ENCODE peak calls at places on chromosomes 16 and 17, in nine cellular contexts. One of them, this sample, is unnamed.

GRCh38 chr16:50463581-50464324 is 84.4 kb upstream of the NKD1 start:
- DNase-seq in substantia nigra: no peak
- DNase-seq in NCI-H774: no peak
- DNase-seq in amygdala: no peak
- DNase-seq in body of pancreas: no peak
- DNase-seq in NCI-H146: no peak
- DNase-seq in T follicular helper cell: no peak
- DNase-seq in T-helper 2 cell: no peak
- DNase-seq in iPS-NIHi11: no peak
- DNase-seq in this sample: no peak

GRCh38 chr17:27989046-27989445 is 53.4 kb upstream of the NLK start:
- DNase-seq in substantia nigra: no peak
- DNase-seq in NCI-H774: no peak
- DNase-seq in amygdala: no peak
- DNase-seq in body of pancreas: no peak
- DNase-seq in NCI-H146: no peak
- DNase-seq in T follicular helper cell: no peak
- DNase-seq in T-helper 2 cell: no peak
- DNase-seq in iPS-NIHi11: no peak
- DNase-seq in this sample: no peak

GRCh38 chr16:83296505-83296904 is 511.3 kb upstream of the HSBP1 start:
- DNase-seq in substantia nigra: no peak
- DNase-seq in NCI-H774: no peak
- DNase-seq in amygdala: no peak
- DNase-seq in body of pancreas: no peak
- DNase-seq in NCI-H146: no peak
- DNase-seq in T follicular helper cell: no peak
- DNase-seq in T-helper 2 cell: no peak
- DNase-seq in iPS-NIHi11: no peak
- DNase-seq in this sample: no peak

GRCh38 chr17:74344658-74345057 is 17.0 kb downstream of the BTBD17 start:
- DNase-seq in substantia nigra: no peak
- DNase-seq in NCI-H774: no peak
- DNase-seq in amygdala: no peak
- DNase-seq in body of pancreas: no peak
- DNase-seq in NCI-H146: no peak
- DNase-seq in T follicular helper cell: no peak
- DNase-seq in T-helper 2 cell: no peak
- DNase-seq in iPS-NIHi11: no peak
- DNase-seq in this sample: no peak

GRCh38 chr17:42133461-42134041 is 10.9 kb downstream of the HSPB9 start:
- DNase-seq in substantia nigra: no peak
- DNase-seq in NCI-H774: peak; percentile 57
- DNase-seq in amygdala: no peak
- DNase-seq in body of pancreas: peak; percentile 75
- DNase-seq in NCI-H146: peak; percentile 25
- DNase-seq in T follicular helper cell: no peak
- DNase-seq in T-helper 2 cell: no peak
- DNase-seq in iPS-NIHi11: no peak
- DNase-seq in this sample: no peak

GRCh38 chr17:40101367-40102210 is 1.2 kb upstream of the NR1D1 start:
- DNase-seq in substantia nigra: no peak
- DNase-seq in NCI-H774: no peak
- DNase-seq in amygdala: no peak
- DNase-seq in body of pancreas: no peak
- DNase-seq in NCI-H146: no peak
- DNase-seq in T follicular helper cell: no peak
- DNase-seq in T-helper 2 cell: no peak
- DNase-seq in iPS-NIHi11: no peak
- DNase-seq in this sample: no peak

GRCh38 chr16:69469807-69470561 is 45.6 kb downstream of the CYB5B start:
- DNase-seq in substantia nigra: no peak
- DNase-seq in NCI-H774: no peak
- DNase-seq in amygdala: no peak
- DNase-seq in body of pancreas: no peak
- DNase-seq in NCI-H146: no peak
- DNase-seq in T follicular helper cell: no peak
- DNase-seq in T-helper 2 cell: peak; percentile 10
- DNase-seq in iPS-NIHi11: no peak
- DNase-seq in this sample: no peak

GRCh38 chr17:17987187-17987896 is 14.7 kb downstream of the DRC3 start:
- DNase-seq in substantia nigra: no peak
- DNase-seq in NCI-H774: no peak
- DNase-seq in amygdala: no peak
- DNase-seq in body of pancreas: no peak
- DNase-seq in NCI-H146: peak; percentile 13
- DNase-seq in T follicular helper cell: no peak
- DNase-seq in T-helper 2 cell: no peak
- DNase-seq in iPS-NIHi11: no peak
- DNase-seq in this sample: no peak

GRCh38 chr16:4709481-4709880 is 16.1 kb downstream of the NUDT16L1 start:
- DNase-seq in substantia nigra: no peak
- DNase-seq in NCI-H774: no peak
- DNase-seq in amygdala: no peak
- DNase-seq in body of pancreas: no peak
- DNase-seq in NCI-H146: no peak
- DNase-seq in T follicular helper cell: no peak
- DNase-seq in T-helper 2 cell: no peak
- DNase-seq in iPS-NIHi11: no peak
- DNase-seq in this sample: no peak

GRCh38 chr17:77692571-77693161 is 265.8 kb upstream of the TNRC6C start:
- DNase-seq in substantia nigra: no peak
- DNase-seq in NCI-H774: no peak
- DNase-seq in amygdala: no peak
- DNase-seq in body of pancreas: no peak
- DNase-seq in NCI-H146: no peak
- DNase-seq in T follicular helper cell: no peak
- DNase-seq in T-helper 2 cell: no peak
- DNase-seq in iPS-NIHi11: no peak
- DNase-seq in this sample: peak; percentile 40

GRCh38 chr16:89123001-89123830 is 29.6 kb downstream of the ACSF3 start:
- DNase-seq in substantia nigra: no peak
- DNase-seq in NCI-H774: no peak
- DNase-seq in amygdala: no peak
- DNase-seq in body of pancreas: no peak
- DNase-seq in NCI-H146: no peak
- DNase-seq in T follicular helper cell: no peak
- DNase-seq in T-helper 2 cell: no peak
- DNase-seq in iPS-NIHi11: no peak
- DNase-seq in this sample: no peak

GRCh38 chr16:57623251-57624043 is 5.0 kb upstream of the ADGRG1 start:
- DNase-seq in substantia nigra: peak; percentile 62
- DNase-seq in NCI-H774: no peak
- DNase-seq in amygdala: peak; percentile 72
- DNase-seq in body of pancreas: peak; percentile 76
- DNase-seq in NCI-H146: no peak
- DNase-seq in T follicular helper cell: no peak
- DNase-seq in T-helper 2 cell: no peak
- DNase-seq in iPS-NIHi11: peak; percentile 60
- DNase-seq in this sample: no peak

GRCh38 chr16:87431926-87432325 is 39.8 kb downstream of the MAP1LC3B start:
- DNase-seq in substantia nigra: no peak
- DNase-seq in NCI-H774: no peak
- DNase-seq in amygdala: no peak
- DNase-seq in body of pancreas: no peak
- DNase-seq in NCI-H146: no peak
- DNase-seq in T follicular helper cell: no peak
- DNase-seq in T-helper 2 cell: no peak
- DNase-seq in iPS-NIHi11: no peak
- DNase-seq in this sample: no peak

GRCh38 chr16:11614587-11615175 is 28.0 kb upstream of the LITAF start:
- DNase-seq in substantia nigra: no peak
- DNase-seq in NCI-H774: no peak
- DNase-seq in amygdala: no peak
- DNase-seq in body of pancreas: no peak
- DNase-seq in NCI-H146: no peak
- DNase-seq in T follicular helper cell: no peak
- DNase-seq in T-helper 2 cell: no peak
- DNase-seq in iPS-NIHi11: no peak
- DNase-seq in this sample: no peak

GRCh38 chr16:521381-522210 is 5.9 kb upstream of the CAPN15 start:
- DNase-seq in substantia nigra: no peak
- DNase-seq in NCI-H774: no peak
- DNase-seq in amygdala: no peak
- DNase-seq in body of pancreas: no peak
- DNase-seq in NCI-H146: no peak
- DNase-seq in T follicular helper cell: no peak
- DNase-seq in T-helper 2 cell: no peak
- DNase-seq in iPS-NIHi11: peak; percentile 78
- DNase-seq in this sample: no peak

GRCh38 chr17:67528751-67529436 is 151.8 kb downstream of the PITPNC1 start:
- DNase-seq in substantia nigra: peak; percentile 56
- DNase-seq in NCI-H774: peak; percentile 93
- DNase-seq in amygdala: peak; percentile 75
- DNase-seq in body of pancreas: peak; percentile 94
- DNase-seq in NCI-H146: peak; percentile 83
- DNase-seq in T follicular helper cell: no peak
- DNase-seq in T-helper 2 cell: no peak
- DNase-seq in iPS-NIHi11: peak; percentile 80
- DNase-seq in this sample: peak; percentile 86

GRCh38 chr17:58378895-58379824 is 27.2 kb upstream of the SUPT4H1 start:
- DNase-seq in substantia nigra: no peak
- DNase-seq in NCI-H774: no peak
- DNase-seq in amygdala: no peak
- DNase-seq in body of pancreas: no peak
- DNase-seq in NCI-H146: no peak
- DNase-seq in T follicular helper cell: no peak
- DNase-seq in T-helper 2 cell: no peak
- DNase-seq in iPS-NIHi11: no peak
- DNase-seq in this sample: peak; percentile 34

GRCh38 chr16:68954871-68955635 is 111.7 kb downstream of the TANGO6 start:
- DNase-seq in substantia nigra: no peak
- DNase-seq in NCI-H774: no peak
- DNase-seq in amygdala: no peak
- DNase-seq in body of pancreas: no peak
- DNase-seq in NCI-H146: peak; percentile 57
- DNase-seq in T follicular helper cell: no peak
- DNase-seq in T-helper 2 cell: no peak
- DNase-seq in iPS-NIHi11: no peak
- DNase-seq in this sample: no peak

GRCh38 chr16:11080999-11081630 is 136.8 kb downstream of the CLEC16A start:
- DNase-seq in substantia nigra: no peak
- DNase-seq in NCI-H774: no peak
- DNase-seq in amygdala: no peak
- DNase-seq in body of pancreas: no peak
- DNase-seq in NCI-H146: no peak
- DNase-seq in T follicular helper cell: no peak
- DNase-seq in T-helper 2 cell: no peak
- DNase-seq in iPS-NIHi11: no peak
- DNase-seq in this sample: no peak

GRCh38 chr17:27581016-27581415 is 50.0 kb upstream of the LGALS9 start:
- DNase-seq in substantia nigra: no peak
- DNase-seq in NCI-H774: no peak
- DNase-seq in amygdala: no peak
- DNase-seq in body of pancreas: no peak
- DNase-seq in NCI-H146: no peak
- DNase-seq in T follicular helper cell: no peak
- DNase-seq in T-helper 2 cell: no peak
- DNase-seq in iPS-NIHi11: no peak
- DNase-seq in this sample: no peak

GRCh38 chr16:14447783-14448182 is 182.3 kb downstream of the PARN start:
- DNase-seq in substantia nigra: no peak
- DNase-seq in NCI-H774: no peak
- DNase-seq in amygdala: no peak
- DNase-seq in body of pancreas: no peak
- DNase-seq in NCI-H146: no peak
- DNase-seq in T follicular helper cell: no peak
- DNase-seq in T-helper 2 cell: no peak
- DNase-seq in iPS-NIHi11: no peak
- DNase-seq in this sample: no peak

GRCh38 chr16:49019081-49019633 is 262.5 kb downstream of the CBLN1 start:
- DNase-seq in substantia nigra: no peak
- DNase-seq in NCI-H774: no peak
- DNase-seq in amygdala: no peak
- DNase-seq in body of pancreas: no peak
- DNase-seq in NCI-H146: no peak
- DNase-seq in T follicular helper cell: no peak
- DNase-seq in T-helper 2 cell: no peak
- DNase-seq in iPS-NIHi11: peak; percentile 58
- DNase-seq in this sample: peak; percentile 65

GRCh38 chr17:37488009-37488604 is 1.6 kb upstream of the DUSP14 start:
- DNase-seq in substantia nigra: no peak
- DNase-seq in NCI-H774: peak; percentile 76
- DNase-seq in amygdala: no peak
- DNase-seq in body of pancreas: no peak
- DNase-seq in NCI-H146: peak; percentile 23
- DNase-seq in T follicular helper cell: no peak
- DNase-seq in T-helper 2 cell: no peak
- DNase-seq in iPS-NIHi11: peak; percentile 33
- DNase-seq in this sample: no peak

GRCh38 chr16:19733551-19733950 is 15.5 kb downstream of the IQCK start:
- DNase-seq in substantia nigra: no peak
- DNase-seq in NCI-H774: no peak
- DNase-seq in amygdala: no peak
- DNase-seq in body of pancreas: no peak
- DNase-seq in NCI-H146: no peak
- DNase-seq in T follicular helper cell: no peak
- DNase-seq in T-helper 2 cell: no peak
- DNase-seq in iPS-NIHi11: no peak
- DNase-seq in this sample: no peak

GRCh38 chr16:58832496-58832895 is 98.4 kb upstream of the GOT2 start:
- DNase-seq in substantia nigra: no peak
- DNase-seq in NCI-H774: no peak
- DNase-seq in amygdala: no peak
- DNase-seq in body of pancreas: no peak
- DNase-seq in NCI-H146: no peak
- DNase-seq in T follicular helper cell: no peak
- DNase-seq in T-helper 2 cell: no peak
- DNase-seq in iPS-NIHi11: no peak
- DNase-seq in this sample: no peak

GRCh38 chr17:77541995-77542394 is 401.2 kb downstream of the SEC14L1 start:
- DNase-seq in substantia nigra: no peak
- DNase-seq in NCI-H774: no peak
- DNase-seq in amygdala: no peak
- DNase-seq in body of pancreas: no peak
- DNase-seq in NCI-H146: no peak
- DNase-seq in T follicular helper cell: no peak
- DNase-seq in T-helper 2 cell: no peak
- DNase-seq in iPS-NIHi11: no peak
- DNase-seq in this sample: no peak

GRCh38 chr16:3536271-3536671 is 35.5 kb downstream of the CLUAP1 start:
- DNase-seq in substantia nigra: no peak
- DNase-seq in NCI-H774: no peak
- DNase-seq in amygdala: no peak
- DNase-seq in body of pancreas: no peak
- DNase-seq in NCI-H146: no peak
- DNase-seq in T follicular helper cell: no peak
- DNase-seq in T-helper 2 cell: no peak
- DNase-seq in iPS-NIHi11: no peak
- DNase-seq in this sample: no peak

GRCh38 chr16:21169249-21169981 is 10.9 kb downstream of the LDAF1 start:
- DNase-seq in substantia nigra: no peak
- DNase-seq in NCI-H774: no peak
- DNase-seq in amygdala: no peak
- DNase-seq in body of pancreas: no peak
- DNase-seq in NCI-H146: no peak
- DNase-seq in T follicular helper cell: no peak
- DNase-seq in T-helper 2 cell: no peak
- DNase-seq in iPS-NIHi11: no peak
- DNase-seq in this sample: no peak

This sample was measured in ecto neural progenitor cell.